ENCODE peak calls at places on chromosomes 2 and 18, in seven cellular contexts. F is cerebellar cortex; U is prostate gland; R is NCI-H524; N is stimulated activated CD4-positive, alpha-beta T cell treated with anti-CD3 and anti-CD28 coated beads, TNF-alpha, amount 100 ng/mL, for 48 hours; X is H7; Q is left cardiac atrium. P is an unnamed sample.

GRCh38 chr2:167127135-167127534 is 238.9 kb downstream of the XIRP2 start:
- DNase-seq in F (peak; percentile 66), U (no peak), R (peak; percentile 40), N (no peak), X (no peak), Q (no peak), P (no peak)

GRCh38 chr2:240869109-240869955 is 708 bp downstream of the AGXT start:
- DNase-seq in F (no peak), U (no peak), R (no peak), N (no peak), X (peak; percentile 63), Q (no peak), P (no peak)

GRCh38 chr2:218983263-218983970 is 1.6 kb downstream of the FEV start:
- DNase-seq in F (no peak), U (no peak), R (no peak), N (no peak), X (peak; percentile 69), Q (no peak), P (no peak)

GRCh38 chr2:47345584-47345913 is 57.4 kb upstream of the MSH2 start:
- DNase-seq in F (no peak), U (no peak), R (no peak), N (no peak), X (no peak), Q (no peak), P (no peak)

GRCh38 chr2:50006327-50006726 is 852.0 kb upstream of the FSHR start:
- DNase-seq in F (no peak), U (no peak), R (no peak), N (no peak), X (no peak), Q (no peak), P (no peak)

GRCh38 chr2:30266051-30266621 is 34.8 kb downstream of the LBH start:
- DNase-seq in F (no peak), U (no peak), R (no peak), N (peak; percentile 25), X (no peak), Q (no peak), P (no peak)

GRCh38 chr2:66885775-66886402 is 451.0 kb downstream of the MEIS1 start:
- DNase-seq in F (no peak), U (no peak), R (no peak), N (no peak), X (no peak), Q (no peak), P (no peak)

GRCh38 chr18:61946449-61946848 is 53.6 kb upstream of the RNF152 start:
- DNase-seq in F (no peak), U (no peak), R (no peak), N (no peak), X (no peak), Q (no peak), P (no peak)

GRCh38 chr2:197165020-197165419 is 145.6 kb downstream of the ANKRD44 start:
- DNase-seq in F (no peak), U (no peak), R (no peak), N (no peak), X (no peak), Q (no peak), P (no peak)

GRCh38 chr18:39462436-39462835 is 1896.8 kb upstream of the CELF4 start:
- DNase-seq in F (no peak), U (no peak), R (no peak), N (no peak), X (no peak), Q (no peak), P (no peak)

GRCh38 chr2:70679244-70679643 is 88.8 kb downstream of the ADD2 start:
- DNase-seq in F (no peak), U (no peak), R (no peak), N (no peak), X (no peak), Q (no peak), P (no peak)

GRCh38 chr18:68607852-68608251 is 107.1 kb downstream of the TMX3 start:
- DNase-seq in F (no peak), U (no peak), R (no peak), N (no peak), X (no peak), Q (no peak), P (no peak)